ENCODE peak calls at places on chromosomes 2 and 18, in nine cellular contexts. G is central memory CD4-positive, alpha-beta T cell; B is ELR; U is anterior cingulate cortex; Q is NCI-H526; S is type B pancreatic cell; M is WTC11; D is putamen; L is RCC 7860. K is an unnamed sample.

GRCh38 chr2:95174031-95174430 is 8.4 kb downstream of the ZNF2 start:
- DNase-seq in G (no peak), B (peak; percentile 39), U (no peak), Q (no peak), S (no peak), M (no peak), D (no peak), L (no peak), K (no peak)

GRCh38 chr2:27721335-27721734 is 50.2 kb upstream of the MRPL33 start:
- DNase-seq in G (no peak), B (no peak), U (no peak), Q (no peak), S (no peak), M (no peak), D (no peak), L (peak; percentile 93), K (no peak)

GRCh38 chr2:218082586-218083351 is 13.7 kb downstream of the RUFY4 start:
- DNase-seq in G (no peak), B (no peak), U (no peak), Q (no peak), S (no peak), M (no peak), D (no peak), L (no peak), K (no peak)

GRCh38 chr2:232075859-232076258 is 114.3 kb downstream of the DIS3L2 start:
- DNase-seq in G (no peak), B (no peak), U (no peak), Q (no peak), S (no peak), M (no peak), D (no peak), L (peak; percentile 68), K (no peak)

GRCh38 chr2:240789501-240790369 is 30.3 kb downstream of the KIF1A start:
- DNase-seq in G (no peak), B (no peak), U (no peak), Q (no peak), S (no peak), M (no peak), D (no peak), L (no peak), K (no peak)

GRCh38 chr2:177633111-177633510 is 240.5 kb downstream of the AGPS start:
- DNase-seq in G (no peak), B (no peak), U (no peak), Q (peak; percentile 22), S (no peak), M (no peak), D (no peak), L (no peak), K (no peak)

GRCh38 chr2:121539722-121540469 is 9.2 kb downstream of the RNU4ATAC start:
- DNase-seq in G (no peak), B (peak; percentile 26), U (no peak), Q (no peak), S (no peak), M (no peak), D (no peak), L (no peak), K (no peak)

GRCh38 chr18:54871231-54871630 is 43.0 kb downstream of the RAB27B start:
- DNase-seq in G (no peak), B (no peak), U (no peak), Q (no peak), S (no peak), M (no peak), D (no peak), L (no peak), K (no peak)

GRCh38 chr18:7070466-7070865 is 47.1 kb downstream of the LAMA1 start:
- DNase-seq in G (no peak), B (no peak), U (no peak), Q (no peak), S (no peak), M (no peak), D (no peak), L (no peak), K (no peak)

GRCh38 chr18:60649107-60649506 is 276.5 kb upstream of the MC4R start:
- DNase-seq in G (no peak), B (no peak), U (no peak), Q (no peak), S (no peak), M (no peak), D (no peak), L (no peak), K (no peak)

GRCh38 chr18:56889621-56890020 is 238.5 kb downstream of the WDR7 start:
- DNase-seq in G (no peak), B (no peak), U (no peak), Q (no peak), S (no peak), M (no peak), D (no peak), L (peak; percentile 15), K (no peak)

GRCh38 chr18:49849331-49850217 is 36.2 kb upstream of the ACAA2 start:
- DNase-seq in G (no peak), B (peak; percentile 98), U (no peak), Q (peak; percentile 80), S (no peak), M (peak; percentile 65), D (no peak), L (peak; percentile 96), K (no peak)

GRCh38 chr2:61135510-61135909 is 26.5 kb upstream of the C2orf74 start:
- DNase-seq in G (no peak), B (peak; percentile 60), U (peak; percentile 1), Q (peak; percentile 10), S (no peak), M (no peak), D (peak; percentile 50), L (peak; percentile 26), K (peak; percentile 4)

GRCh38 chr2:73931531-73932500 is 5.1 kb downstream of the DGUOK start:
- DNase-seq in G (no peak), B (peak; percentile 87), U (no peak), Q (no peak), S (no peak), M (no peak), D (peak; percentile 69), L (peak; percentile 67), K (peak; percentile 19)

GRCh38 chr2:9638532-9638931 is 7.7 kb upstream of the YWHAQ start:
- DNase-seq in G (no peak), B (peak; percentile 96), U (peak; percentile 68), Q (no peak), S (no peak), M (no peak), D (peak; percentile 97), L (peak; percentile 84), K (no peak)

GRCh38 chr18:62918361-62918760 is 203.0 kb downstream of the PHLPP1 start:
- DNase-seq in G (no peak), B (no peak), U (no peak), Q (no peak), S (no peak), M (no peak), D (no peak), L (no peak), K (no peak)

GRCh38 chr2:20523053-20523452 is 76.2 kb downstream of the RHOB start:
- DNase-seq in G (no peak), B (no peak), U (no peak), Q (no peak), S (no peak), M (no peak), D (no peak), L (peak; percentile 25), K (no peak)

GRCh38 chr18:12015697-12016062 is 34.4 kb downstream of the IMPA2 start:
- DNase-seq in G (no peak), B (no peak), U (no peak), Q (no peak), S (no peak), M (no peak), D (no peak), L (peak; percentile 29), K (no peak)

GRCh38 chr18:8496186-8496585 is 113.1 kb upstream of the RAB12 start:
- DNase-seq in G (no peak), B (no peak), U (no peak), Q (no peak), S (no peak), M (no peak), D (no peak), L (no peak), K (no peak)

GRCh38 chr18:61882296-61883004 is 10.4 kb downstream of the RNF152 start:
- DNase-seq in G (no peak), B (peak; percentile 87), U (no peak), Q (no peak), S (no peak), M (no peak), D (no peak), L (no peak), K (no peak)

GRCh38 chr2:241035142-241035817 is 36.9 kb downstream of the SNED1 start:
- DNase-seq in G (peak; percentile 65), B (no peak), U (no peak), Q (peak; percentile 50), S (peak; percentile 66), M (peak; percentile 64), D (peak; percentile 10), L (no peak), K (no peak)

GRCh38 chr2:49753344-49753930 is 599.1 kb upstream of the FSHR start:
- DNase-seq in G (no peak), B (no peak), U (no peak), Q (no peak), S (no peak), M (no peak), D (no peak), L (no peak), K (no peak)

GRCh38 chr2:200662727-200663126 is 76.9 kb downstream of the AOX1 start:
- DNase-seq in G (no peak), B (peak; percentile 88), U (no peak), Q (no peak), S (no peak), M (no peak), D (no peak), L (peak; percentile 91), K (no peak)

GRCh38 chr2:212644195-212644837 is 105.7 kb upstream of the ERBB4 start:
- DNase-seq in G (no peak), B (no peak), U (no peak), Q (no peak), S (no peak), M (no peak), D (no peak), L (no peak), K (no peak)

GRCh38 chr18:13620206-13620672 is 106.1 kb downstream of the FAM210A start:
- DNase-seq in G (no peak), B (no peak), U (no peak), Q (no peak), S (no peak), M (no peak), D (no peak), L (no peak), K (no peak)

GRCh38 chr2:33366473-33366872 is 110.0 kb upstream of the RASGRP3 start:
- DNase-seq in G (no peak), B (no peak), U (peak; percentile 4), Q (no peak), S (no peak), M (no peak), D (peak; percentile 63), L (no peak), K (no peak)

K was measured in immature natural killer cell.